ENCODE peak calls at places on chromosome 15, in five cellular contexts. One of them, this sample, is unnamed.

GRCh38 chr15:96334017-96334704 is 3.7 kb downstream of the NR2F2 start:
- DNase-seq in HepG2: no peak
- DNase-seq in H1: no peak
- DNase-seq in SK-N-SH: no peak
- DNase-seq in A549: no peak
- DNase-seq in this sample: no peak

GRCh38 chr15:78909791-78910228 is 35.0 kb downstream of the CTSH start:
- DNase-seq in SK-N-SH: peak
- DNase-seq in H1: no peak
- DNase-seq in HepG2: peak
- DNase-seq in A549: peak
- DNase-seq in this sample: peak

GRCh38 chr15:91193059-91193715 is 93.1 kb downstream of the SV2B start:
- DNase-seq in SK-N-SH: no peak
- DNase-seq in HepG2: no peak
- DNase-seq in A549: no peak
- DNase-seq in H1: no peak
- DNase-seq in this sample: no peak

GRCh38 chr15:28098360-28098765 is 752 bp downstream of the OCA2 start:
- DNase-seq in SK-N-SH: no peak
- DNase-seq in HepG2: no peak
- DNase-seq in H1: no peak
- DNase-seq in A549: no peak
- DNase-seq in this sample: no peak

GRCh38 chr15:80570553-80570952 is 124.6 kb upstream of the ABHD17C start:
- DNase-seq in HepG2: no peak
- DNase-seq in H1: no peak
- DNase-seq in SK-N-SH: no peak
- DNase-seq in A549: no peak
- DNase-seq in this sample: no peak

GRCh38 chr15:63502137-63502801 is 2.1 kb upstream of the USP3 start:
- DNase-seq in HepG2: peak
- DNase-seq in H1: no peak
- DNase-seq in A549: no peak
- DNase-seq in SK-N-SH: no peak
- DNase-seq in this sample: no peak

GRCh38 chr15:60908888-60909287 is 320.2 kb downstream of the RORA start:
- DNase-seq in HepG2: no peak
- DNase-seq in A549: no peak
- DNase-seq in SK-N-SH: no peak
- DNase-seq in H1: no peak
- DNase-seq in this sample: no peak

GRCh38 chr15:63493451-63493850 is 10.9 kb upstream of the USP3 start:
- DNase-seq in A549: no peak
- DNase-seq in H1: no peak
- DNase-seq in SK-N-SH: no peak
- DNase-seq in HepG2: no peak
- DNase-seq in this sample: no peak

GRCh38 chr15:35774653-35775052 is 228.7 kb upstream of the DPH6 start:
- DNase-seq in H1: no peak
- DNase-seq in HepG2: no peak
- DNase-seq in A549: no peak
- DNase-seq in SK-N-SH: no peak
- DNase-seq in this sample: no peak

GRCh38 chr15:50850003-50850402 is 58.5 kb upstream of the AP4E1 start:
- DNase-seq in HepG2: no peak
- DNase-seq in H1: no peak
- DNase-seq in A549: no peak
- DNase-seq in SK-N-SH: no peak
- DNase-seq in this sample: no peak

GRCh38 chr15:33720952-33721351 is 247.3 kb upstream of the CHRM5 start:
- DNase-seq in H1: no peak
- DNase-seq in SK-N-SH: no peak
- DNase-seq in HepG2: no peak
- DNase-seq in A549: no peak
- DNase-seq in this sample: no peak

GRCh38 chr15:62124953-62125263 is 40.2 kb downstream of the C2CD4B start:
- DNase-seq in A549: no peak
- DNase-seq in HepG2: no peak
- DNase-seq in H1: no peak
- DNase-seq in SK-N-SH: no peak
- DNase-seq in this sample: no peak

GRCh38 chr15:48493084-48493762 is 152.3 kb downstream of the FBN1 start:
- DNase-seq in A549: no peak
- DNase-seq in HepG2: no peak
- DNase-seq in H1: no peak
- DNase-seq in SK-N-SH: no peak
- DNase-seq in this sample: no peak

GRCh38 chr15:77503240-77503639 is 82.6 kb downstream of the HMG20A start:
- DNase-seq in SK-N-SH: no peak
- DNase-seq in A549: no peak
- DNase-seq in H1: no peak
- DNase-seq in HepG2: no peak
- DNase-seq in this sample: no peak

GRCh38 chr15:34055868-34056595 is 17.0 kb upstream of the AVEN start:
- DNase-seq in H1: no peak
- DNase-seq in HepG2: no peak
- DNase-seq in SK-N-SH: no peak
- DNase-seq in A549: no peak
- DNase-seq in this sample: no peak

GRCh38 chr15:25882466-25882865 is 19.3 kb upstream of the ATP10A start:
- DNase-seq in A549: no peak
- DNase-seq in H1: no peak
- DNase-seq in SK-N-SH: no peak
- DNase-seq in HepG2: no peak
- DNase-seq in this sample: no peak

GRCh38 chr15:77032647-77033416 is 37.9 kb downstream of the PSTPIP1 start:
- DNase-seq in H1: no peak
- DNase-seq in A549: no peak
- DNase-seq in SK-N-SH: peak
- DNase-seq in HepG2: no peak
- DNase-seq in this sample: no peak

GRCh38 chr15:63463030-63463429 is 41.4 kb upstream of the USP3 start:
- DNase-seq in A549: no peak
- DNase-seq in SK-N-SH: no peak
- DNase-seq in HepG2: no peak
- DNase-seq in H1: no peak
- DNase-seq in this sample: no peak

GRCh38 chr15:65055201-65055870 is 10.1 kb downstream of the SLC51B start:
- DNase-seq in H1: no peak
- DNase-seq in SK-N-SH: peak
- DNase-seq in A549: no peak
- DNase-seq in HepG2: no peak
- DNase-seq in this sample: no peak

GRCh38 chr15:80423215-80423614 is 19.0 kb downstream of the ARNT2 start:
- DNase-seq in HepG2: no peak
- DNase-seq in H1: no peak
- DNase-seq in SK-N-SH: no peak
- DNase-seq in A549: no peak
- DNase-seq in this sample: no peak

GRCh38 chr15:47870956-47871625 is 153.8 kb downstream of the SEMA6D start:
- DNase-seq in HepG2: no peak
- DNase-seq in H1: no peak
- DNase-seq in SK-N-SH: no peak
- DNase-seq in A549: no peak
- DNase-seq in this sample: no peak

GRCh38 chr15:59315914-59316428 is 56.7 kb downstream of the MYO1E start:
- DNase-seq in SK-N-SH: no peak
- DNase-seq in HepG2: no peak
- DNase-seq in A549: no peak
- DNase-seq in H1: no peak
- DNase-seq in this sample: no peak

GRCh38 chr15:100842756-100843730 is 36.6 kb upstream of the ALDH1A3 start:
- DNase-seq in SK-N-SH: no peak
- DNase-seq in HepG2: no peak
- DNase-seq in H1: no peak
- DNase-seq in A549: no peak
- DNase-seq in this sample: no peak

GRCh38 chr15:78570710-78571109 is 5.4 kb downstream of the CHRNA5 start:
- DNase-seq in A549: no peak
- DNase-seq in SK-N-SH: no peak
- DNase-seq in H1: no peak
- DNase-seq in HepG2: no peak
- DNase-seq in this sample: no peak

GRCh38 chr15:59501531-59502113 is 63.6 kb downstream of the FAM81A start:
- DNase-seq in SK-N-SH: peak
- DNase-seq in A549: peak
- DNase-seq in HepG2: peak
- DNase-seq in H1: peak
- DNase-seq in this sample: no peak

GRCh38 chr15:90902996-90903732 is at the start of gene MAN2A2:
- DNase-seq in SK-N-SH: peak
- DNase-seq in A549: peak
- DNase-seq in H1: no peak
- DNase-seq in HepG2: peak
- DNase-seq in this sample: no peak

GRCh38 chr15:89743594-89743993 is 7.5 kb downstream of the MESP1 start:
- DNase-seq in HepG2: no peak
- DNase-seq in SK-N-SH: no peak
- DNase-seq in A549: no peak
- DNase-seq in H1: no peak
- DNase-seq in this sample: no peak

GRCh38 chr15:43133429-43134156 is at the start of gene TMEM62:
- DNase-seq in H1: no peak
- DNase-seq in SK-N-SH: peak
- DNase-seq in A549: peak
- DNase-seq in HepG2: peak
- DNase-seq in this sample: peak

GRCh38 chr15:48984811-48985352 is 21.2 kb upstream of the SHC4 start:
- DNase-seq in SK-N-SH: no peak
- DNase-seq in H1: no peak
- DNase-seq in HepG2: no peak
- DNase-seq in A549: no peak
- DNase-seq in this sample: no peak

GRCh38 chr15:91308209-91308608 is 208.2 kb downstream of the SV2B start:
- DNase-seq in HepG2: no peak
- DNase-seq in A549: no peak
- DNase-seq in SK-N-SH: no peak
- DNase-seq in H1: no peak
- DNase-seq in this sample: no peak

GRCh38 chr15:35533130-35534110 is 12.5 kb downstream of the DPH6 start:
- DNase-seq in HepG2: no peak
- DNase-seq in SK-N-SH: no peak
- DNase-seq in H1: no peak
- DNase-seq in A549: no peak
- DNase-seq in this sample: no peak

GRCh38 chr15:41417418-41417811 is 520 bp downstream of the RTF1 start:
- DNase-seq in HepG2: no peak
- DNase-seq in H1: no peak
- DNase-seq in A549: peak
- DNase-seq in SK-N-SH: peak
- DNase-seq in this sample: no peak

GRCh38 chr15:66075947-66076346 is 177.6 kb downstream of the MEGF11 start:
- DNase-seq in H1: no peak
- DNase-seq in A549: no peak
- DNase-seq in HepG2: no peak
- DNase-seq in SK-N-SH: no peak
- DNase-seq in this sample: no peak

GRCh38 chr15:66078929-66079275 is 174.6 kb downstream of the MEGF11 start:
- DNase-seq in A549: no peak
- DNase-seq in H1: no peak
- DNase-seq in HepG2: no peak
- DNase-seq in SK-N-SH: no peak
- DNase-seq in this sample: no peak

GRCh38 chr15:66076591-66077319 is 176.8 kb downstream of the MEGF11 start:
- DNase-seq in H1: no peak
- DNase-seq in SK-N-SH: no peak
- DNase-seq in HepG2: no peak
- DNase-seq in A549: no peak
- DNase-seq in this sample: no peak

GRCh38 chr15:66078196-66078928 is 175.2 kb downstream of the MEGF11 start:
- DNase-seq in SK-N-SH: no peak
- DNase-seq in H1: no peak
- DNase-seq in A549: no peak
- DNase-seq in HepG2: no peak
- DNase-seq in this sample: no peak

DNA sequence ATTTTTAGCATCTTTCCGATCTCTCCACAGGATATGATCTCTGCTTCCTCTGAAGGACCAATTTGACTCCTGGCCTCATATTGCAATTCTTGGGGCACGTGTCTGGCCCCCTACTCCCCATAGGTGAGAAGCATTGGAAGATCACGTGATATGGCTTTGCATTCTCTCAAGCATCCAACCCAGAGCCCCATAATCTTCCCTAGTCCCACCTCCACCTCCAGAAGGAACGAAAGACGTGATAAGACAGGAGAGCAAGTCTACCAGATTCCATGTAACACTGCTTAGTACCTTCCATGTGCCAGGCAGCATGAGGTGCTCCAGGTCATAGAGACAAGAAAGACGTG is 176.3 kb downstream of the MEGF11 start:
- DNase-seq in HepG2: no peak
- DNase-seq in SK-N-SH: no peak
- DNase-seq in A549: no peak
- DNase-seq in H1: no peak
- DNase-seq in this sample: no peak
- TF ChIP-seq CHD2 in HepG2: no peak
- TF ChIP-seq CHD2 in SK-N-SH: no peak
- TF ChIP-seq CHD2 in A549: no peak
- TF ChIP-seq CHD2 in H1: no peak
- TF ChIP-seq CHD2 in this sample: no peak

DNA sequence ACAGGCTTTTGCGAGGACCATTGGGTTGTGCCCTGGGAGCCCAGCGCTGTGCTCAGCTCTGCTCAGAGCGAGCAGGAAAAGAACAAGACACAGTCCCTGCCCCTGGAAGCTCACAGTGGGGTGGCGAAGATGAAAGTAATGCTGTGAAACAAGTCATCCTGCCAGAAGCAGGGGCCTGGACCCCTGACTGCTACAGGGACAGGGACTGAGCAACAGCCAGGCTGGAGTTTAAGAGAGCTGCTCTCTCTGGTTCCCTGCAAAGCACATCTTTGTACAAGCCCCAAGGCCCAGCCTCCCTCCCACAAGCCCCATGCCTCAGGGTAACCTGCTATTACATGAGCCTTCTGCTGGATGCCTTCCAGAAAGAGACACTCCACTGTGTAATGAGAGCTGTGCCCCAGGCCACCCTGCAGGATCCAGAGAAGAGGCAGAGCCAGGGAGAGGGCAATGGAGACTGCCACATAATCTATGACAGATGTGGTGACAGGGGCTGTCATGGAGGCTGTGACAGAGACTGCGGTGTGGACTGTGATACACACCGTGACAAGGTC is 7.1 kb upstream of the HCN4 start:
- DNase-seq in HepG2: no peak
- DNase-seq in A549: no peak
- DNase-seq in SK-N-SH: peak
- DNase-seq in H1: no peak
- DNase-seq in this sample: no peak
- TF ChIP-seq EP300 in HepG2: no peak
- TF ChIP-seq EP300 in A549: no peak
- TF ChIP-seq EP300 in SK-N-SH: peak
- TF ChIP-seq EP300 in H1: no peak
- TF ChIP-seq EP300 in this sample: no peak

GRCh38 chr15:84937144-84937543 is 44.5 kb upstream of the PDE8A start:
- DNase-seq in A549: no peak
- DNase-seq in HepG2: no peak
- DNase-seq in H1: no peak
- DNase-seq in SK-N-SH: no peak
- DNase-seq in this sample: no peak
- TF ChIP-seq CHD2 in A549: no peak
- TF ChIP-seq CHD2 in HepG2: no peak
- TF ChIP-seq CHD2 in H1: no peak
- TF ChIP-seq CHD2 in SK-N-SH: no peak
- TF ChIP-seq CHD2 in this sample: no peak

GRCh38 chr15:31752363-31752762 is 278.0 kb upstream of the CHRNA7 start:
- DNase-seq in H1: no peak
- DNase-seq in HepG2: no peak
- DNase-seq in A549: no peak
- DNase-seq in SK-N-SH: no peak
- DNase-seq in this sample: no peak
- TF ChIP-seq EP300 in H1: no peak
- TF ChIP-seq EP300 in HepG2: no peak
- TF ChIP-seq EP300 in A549: no peak
- TF ChIP-seq EP300 in SK-N-SH: no peak
- TF ChIP-seq EP300 in this sample: no peak